ENCODE peak calls at places on chromosome 17, in four cellular contexts. V, S, I and Z are unnamed samples.

GRCh38 chr17:339193-340061 is 13.2 kb downstream of the RPH3AL start:
- DNase-seq in I (no peak), V (no peak), S (no peak), Z (peak)

GRCh38 chr17:73956595-73957465 is 246.6 kb upstream of the RPL38 start:
- DNase-seq in S (no peak), V (peak), I (peak), Z (peak)

GRCh38 chr17:46742539-46743270 is 75.8 kb downstream of the WNT3 start:
- DNase-seq in S (peak), V (peak), I (peak), Z (no peak)

GRCh38 chr17:35239823-35240222 is 3.0 kb upstream of the SLFN5 start:
- DNase-seq in S (peak), V (no peak), I (no peak), Z (no peak)

GRCh38 chr17:63546308-63547082 is 3.8 kb upstream of the DCAF7 start:
- DNase-seq in S (no peak), V (no peak), I (no peak), Z (no peak)

GRCh38 chr17:73420897-73421296 is 109.1 kb upstream of the CDC42EP4 start:
- DNase-seq in I (peak), V (no peak), S (peak), Z (no peak)

GRCh38 chr17:29145289-29146058 is 34.7 kb downstream of the MYO18A start:
- DNase-seq in S (peak), I (peak), V (peak), Z (peak)

GRCh38 chr17:35743911-35744328 is 9.1 kb downstream of the GAS2L2 start:
- DNase-seq in S (peak), I (peak), V (peak), Z (no peak)

GRCh38 chr17:39563476-39563875 is 44.2 kb downstream of the NEUROD2 start:
- DNase-seq in S (no peak), I (no peak), V (peak), Z (no peak)

GRCh38 chr17:39813631-39814030 is 50.5 kb downstream of the IKZF3 start:
- DNase-seq in S (no peak), I (no peak), V (no peak), Z (no peak)

GRCh38 chr17:48293319-48294192 is 136.5 kb downstream of the SKAP1 start:
- DNase-seq in S (no peak), I (no peak), V (no peak), Z (no peak)

GRCh38 chr17:31488264-31488981 is 96.9 kb downstream of the RAB11FIP4 start:
- DNase-seq in I (no peak), S (no peak), V (no peak), Z (peak)

GRCh38 chr17:73387746-73388577 is 76.2 kb upstream of the CDC42EP4 start:
- DNase-seq in S (no peak), I (no peak), V (no peak), Z (no peak)

GRCh38 chr17:73232587-73233373 is 28.9 kb downstream of the CPSF4L start:
- DNase-seq in I (peak), V (peak), S (peak), Z (peak)

GRCh38 chr17:16915752-16916556 is 56.0 kb downstream of the TNFRSF13B start:
- DNase-seq in V (peak), I (no peak), S (peak), Z (peak)

GRCh38 chr17:81436294-81436849 is 41.1 kb downstream of the BAHCC1 start:
- DNase-seq in I (no peak), V (peak), S (no peak), Z (no peak)
- H3K4me3 ChIP-seq in I (no peak), V (peak), S (no peak), Z (no peak)

DNA sequence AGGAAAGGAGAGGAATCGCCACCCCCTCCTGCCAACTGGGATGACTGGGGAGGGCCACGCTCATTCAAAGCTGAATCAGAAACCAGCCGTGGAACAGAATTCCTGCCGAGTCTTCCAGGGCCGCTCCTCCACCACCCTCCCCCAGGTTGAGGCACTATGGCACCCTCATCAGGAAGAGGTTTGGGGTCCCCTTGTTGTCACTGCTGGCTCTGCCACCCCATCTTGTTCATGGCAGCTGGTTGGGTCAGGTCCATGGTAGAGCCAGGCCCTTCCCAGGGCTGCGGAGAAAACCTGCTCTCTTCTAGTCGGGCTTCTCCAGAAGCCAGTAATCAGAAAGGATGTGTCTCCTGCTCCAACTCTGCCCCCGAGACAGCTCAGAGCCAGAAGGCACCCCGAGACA is 41.8 kb downstream of the KCNJ12 start:
- DNase-seq in S (no peak), I (no peak), V (no peak), Z (no peak)
- H3K4me3 ChIP-seq in S (no peak), I (no peak), V (no peak), Z (no peak)

DNA sequence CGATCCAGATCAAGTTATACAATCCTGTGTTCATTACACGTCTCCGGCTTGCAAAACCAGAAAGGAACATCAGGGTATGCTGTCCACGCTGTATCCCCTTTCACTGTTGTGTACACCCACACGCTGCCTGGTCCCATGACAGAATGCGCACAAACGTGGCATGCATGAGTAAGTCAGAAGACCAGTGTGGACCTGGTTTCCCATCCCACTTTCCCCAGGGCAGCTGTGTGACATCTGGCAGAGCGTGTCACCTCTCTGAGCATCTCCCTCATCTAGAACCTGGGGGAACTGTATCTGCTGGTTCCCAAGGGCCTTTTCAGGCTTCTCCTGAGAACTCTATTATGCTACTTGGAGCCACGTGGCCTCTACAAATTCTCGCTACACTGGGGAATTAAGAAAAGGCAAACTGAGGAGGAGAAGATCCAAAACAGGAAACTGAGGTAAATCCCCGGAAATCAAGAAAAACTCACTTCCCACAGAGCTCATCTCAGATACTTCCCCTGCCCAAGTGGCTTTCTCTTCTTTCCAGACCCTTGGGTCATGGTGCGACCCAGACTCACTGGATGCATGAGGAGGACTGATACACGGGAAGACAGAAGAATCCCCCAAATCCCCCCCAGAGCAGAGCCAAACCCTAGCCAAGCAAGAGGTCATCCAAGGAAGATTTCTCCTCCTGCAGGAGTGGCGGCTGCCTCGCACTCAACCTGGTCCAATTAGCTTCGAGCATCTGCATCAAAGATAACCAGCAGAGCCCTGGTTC is 139.3 kb downstream of the GAS7 start:
- DNase-seq in V (no peak), S (no peak), I (no peak), Z (no peak)
- H3K4me3 ChIP-seq in V (no peak), S (no peak), I (no peak), Z (no peak)

DNA sequence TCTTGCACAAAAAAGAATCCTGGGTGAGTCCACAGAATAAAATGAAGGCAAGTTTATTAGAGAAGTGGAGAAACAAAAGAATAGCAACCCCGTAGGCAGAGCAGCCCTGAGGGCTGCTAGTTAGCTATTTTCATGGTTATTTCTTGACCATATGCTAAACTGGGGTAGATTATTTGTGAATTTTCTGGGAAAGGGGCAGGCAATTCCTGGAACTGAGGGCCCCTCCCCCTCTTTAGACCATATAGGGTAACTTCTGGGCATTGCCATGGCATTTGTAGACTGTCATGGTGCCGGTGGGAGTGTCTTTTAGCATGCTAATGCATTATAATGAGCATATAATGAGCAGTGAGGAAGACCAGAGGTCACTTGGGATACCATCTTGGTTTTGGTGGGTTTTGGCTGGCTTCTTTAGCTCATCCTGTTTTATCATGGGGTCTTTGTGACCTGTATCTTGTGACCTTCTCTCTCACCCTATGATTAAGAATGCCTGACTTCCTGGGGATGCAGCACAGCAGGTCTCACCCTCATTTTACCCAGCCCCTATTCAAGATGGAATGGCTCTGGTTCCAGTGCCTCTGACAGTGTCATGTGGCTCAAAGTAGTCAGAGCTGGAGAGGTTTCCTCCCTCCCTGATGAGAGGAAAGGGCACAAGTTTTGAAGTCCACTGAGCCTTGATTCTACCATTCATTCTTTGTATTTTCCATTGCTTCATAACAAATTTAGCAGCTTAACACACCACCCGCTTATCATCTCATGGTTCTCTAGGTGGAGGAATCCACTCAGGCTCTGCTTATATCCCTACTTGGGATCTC is 55.7 kb upstream of the LGALS9 start:
- DNase-seq in V (no peak), S (no peak), I (no peak), Z (no peak)
- H3K4me3 ChIP-seq in V (no peak), S (no peak), I (no peak), Z (no peak)

DNA sequence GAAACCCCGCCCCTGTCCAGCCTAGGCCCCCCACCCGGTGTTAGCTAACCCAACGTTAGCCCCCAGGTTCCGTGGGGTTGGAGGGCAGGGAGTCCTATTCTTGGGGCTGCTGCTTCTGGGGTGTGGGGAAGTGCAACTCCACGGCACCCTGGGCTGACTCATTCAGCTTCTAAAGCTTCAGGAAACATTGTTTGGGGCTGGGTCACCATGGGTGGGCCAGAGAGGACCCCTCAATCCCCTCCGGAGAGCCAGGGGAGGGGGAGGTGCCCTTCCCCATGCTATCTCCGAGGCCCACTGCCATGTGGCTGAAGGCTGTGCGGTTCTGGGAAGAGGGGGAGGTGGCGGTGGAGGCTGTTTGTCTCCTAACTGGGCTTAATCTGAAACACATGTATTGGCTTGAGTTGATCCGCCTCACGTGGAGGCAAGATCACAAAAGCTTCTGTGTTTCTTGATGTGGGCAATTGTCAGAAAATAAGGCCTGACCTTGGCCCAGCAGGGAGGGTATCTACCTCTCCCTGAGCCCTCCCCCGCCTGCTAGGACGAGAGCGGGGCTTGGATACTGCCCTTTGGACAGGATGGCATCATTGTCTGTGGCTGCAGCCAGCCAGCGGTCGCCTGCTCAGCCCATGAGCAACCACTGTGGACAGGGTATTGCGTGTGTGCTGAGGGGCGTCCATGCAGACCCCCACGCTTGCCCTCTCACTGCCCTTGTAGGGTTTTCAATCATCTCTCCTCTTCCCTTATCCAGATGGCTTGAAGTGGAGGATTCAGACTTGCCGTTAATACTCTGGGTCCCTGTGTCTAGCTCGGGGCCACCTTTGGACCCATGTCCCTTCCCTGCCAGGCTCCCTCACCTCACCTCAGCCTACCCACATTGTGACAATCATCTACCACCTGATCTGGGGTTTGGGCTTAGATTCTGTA is 1.3 kb downstream of the SERPINF1 start:
- DNase-seq in I (no peak), S (peak), V (peak), Z (no peak)
- H3K4me3 ChIP-seq in I (no peak), S (peak), V (peak), Z (peak)

GRCh38 chr17:14304222-14304844 is 3.5 kb downstream of the HS3ST3B1 start:
- DNase-seq in I (no peak), S (no peak), V (no peak), Z (no peak)
- H3K4me3 ChIP-seq in I (no peak), S (peak), V (peak), Z (no peak)

GRCh38 chr17:59846391-59847165 is 46.2 kb downstream of the TUBD1 start:
- DNase-seq in S (peak), I (peak), V (peak), Z (no peak)

GRCh38 chr17:59845595-59846390 is 47.0 kb downstream of the TUBD1 start:
- DNase-seq in S (peak), V (peak), I (peak), Z (no peak)

GRCh38 chr17:59848385-59848668 is 44.4 kb downstream of the TUBD1 start:
- DNase-seq in S (no peak), V (no peak), I (no peak), Z (no peak)

GRCh38 chr17:59851431-59852375 is 41.0 kb downstream of the TUBD1 start:
- DNase-seq in I (no peak), S (peak), V (no peak), Z (no peak)

DNA sequence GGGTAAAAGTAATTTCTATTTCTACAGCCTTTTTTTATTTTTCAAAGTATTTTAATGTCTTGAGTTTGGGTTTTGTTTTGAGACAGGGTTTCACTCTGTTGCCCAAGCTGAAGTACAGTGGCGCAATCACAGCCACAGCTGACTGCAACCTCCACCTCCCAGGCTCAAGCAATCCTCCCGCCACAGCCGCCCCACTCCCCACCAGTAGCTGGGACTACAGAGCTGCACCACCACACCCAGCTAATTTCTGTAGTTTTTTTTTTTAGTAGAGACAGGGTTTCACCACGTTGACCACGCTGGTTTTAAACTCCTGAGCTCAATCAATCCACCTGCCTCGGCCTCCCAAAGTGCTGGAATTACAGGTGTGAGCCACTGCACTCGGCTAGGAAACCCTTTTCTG is 44.0 kb downstream of the TUBD1 start:
- DNase-seq in S (peak), V (no peak), I (peak), Z (peak)
- H3K4me3 ChIP-seq in S (no peak), V (no peak), I (no peak), Z (no peak)